ENCODE peak calls at places on chromosome 3, in four cellular contexts. Y is stimulated activated CD4-positive, alpha-beta T cell treated with anti-CD3 and anti-CD28 coated beads, Interleukin-4, amount 100 ng/mL, for 24 hours; R is sigmoid colon; G is A549. O is an unnamed sample.

GRCh38 chr3:155202626-155203025 is 90.9 kb downstream of the STRIT1 start:
- DNase-seq in Y (no peak), R (no peak), G (no peak), O (no peak)

GRCh38 chr3:142165194-142165593 is 15.8 kb upstream of the TFDP2 start:
- DNase-seq in G (no peak), R (no peak), Y (no peak), O (no peak)

GRCh38 chr3:181326637-181327223 is 337.2 kb upstream of the DNAJC19 start:
- DNase-seq in G (peak; percentile 8), Y (no peak), R (no peak), O (peak; percentile 21)

GRCh38 chr3:41710646-41711388 is 251.1 kb downstream of the ULK4 start:
- DNase-seq in Y (no peak), R (no peak), G (peak; percentile 13), O (no peak)

GRCh38 chr3:10530241-10530640 is 24.9 kb upstream of the ATP2B2 start:
- DNase-seq in R (peak; percentile 3), G (no peak), Y (no peak), O (no peak)

GRCh38 chr3:139491027-139491700 is 14.8 kb upstream of the RBP2 start:
- DNase-seq in R (no peak), Y (no peak), G (peak; percentile 6), O (no peak)

GRCh38 chr3:164416491-164417222 is 661.6 kb downstream of the SI start:
- DNase-seq in Y (no peak), G (no peak), R (no peak), O (no peak)

GRCh38 chr3:136070334-136070733 is 104.8 kb downstream of the PPP2R3A start:
- DNase-seq in G (no peak), R (no peak), Y (no peak), O (no peak)

GRCh38 chr3:141469712-141470111 is 17.1 kb upstream of the RASA2 start:
- DNase-seq in Y (no peak), G (no peak), R (no peak), O (no peak)

GRCh38 chr3:114213669-114214541 is 23.5 kb downstream of the ZNF80 start:
- DNase-seq in R (no peak), Y (peak; percentile 82), G (peak; percentile 4), O (peak; percentile 80)

GRCh38 chr3:120163816-120164215 is 69.6 kb upstream of the GSK3B start:
- DNase-seq in R (no peak), Y (no peak), G (no peak), O (no peak)

GRCh38 chr3:100710355-100711198 is 1.3 kb downstream of the TFG start:
- DNase-seq in R (no peak), G (peak; percentile 82), Y (peak; percentile 79), O (peak; percentile 88)

GRCh38 chr3:169619793-169620192 is 43.7 kb downstream of the MECOM start:
- DNase-seq in Y (no peak), G (no peak), R (no peak), O (no peak)

GRCh38 chr3:133494469-133494868 is 79.0 kb upstream of the CDV3 start:
- DNase-seq in R (no peak), G (peak; percentile 29), Y (no peak), O (no peak)

GRCh38 chr3:177499779-177500423 is 302.6 kb upstream of the TBL1XR1 start:
- DNase-seq in Y (no peak), G (no peak), R (no peak), O (no peak)

GRCh38 chr3:190384241-190384863 is 3.6 kb upstream of the CLDN16 start:
- DNase-seq in Y (no peak), R (no peak), G (peak; percentile 91), O (peak; percentile 24)

GRCh38 chr3:69116897-69117296 is 5.5 kb downstream of the LMOD3 start:
- DNase-seq in R (no peak), Y (no peak), G (no peak), O (no peak)

GRCh38 chr3:49181351-49181750 is 10.0 kb downstream of the KLHDC8B start:
- DNase-seq in R (no peak), G (no peak), Y (no peak), O (no peak)

GRCh38 chr3:61118830-61119229 is 132.4 kb downstream of the FHIT start:
- DNase-seq in Y (no peak), G (no peak), R (no peak), O (no peak)

GRCh38 chr3:112653881-112654300 is 12.9 kb upstream of the CCDC80 start:
- DNase-seq in R (peak; percentile 83), G (peak; percentile 92), Y (no peak), O (no peak)